ENCODE peak calls at places on chromosomes 6 and 20, in seven cellular contexts. W is H9, J is neuronal stem cell, X is mesendoderm, S is trophoblast cell, U is IMR-90, A is mesenchymal stem cell. Y is an unnamed sample. For H3K79me1, the result is how much of the 10 kb centered on the place peaks cover.

GRCh38 chr20:23155141-23155590 is 69.0 kb upstream of the CD93 start:
- DNase-seq in A (no peak), W (peak), S (no peak), J (no peak), U (no peak), X (peak), Y (peak)

GRCh38 chr6:144266091-144266649 is 19.0 kb upstream of the UTRN start:
- DNase-seq in W (peak), S (peak), X (peak), A (peak), U (peak), J (peak), Y (no peak)

GRCh38 chr6:138678168-138678567 is 95.4 kb upstream of the CCDC28A start:
- DNase-seq in A (no peak), U (no peak), X (no peak), S (no peak), W (no peak), J (no peak), Y (no peak)

GRCh38 chr6:132087391-132087790 is 136.2 kb upstream of the CCN2 start:
- DNase-seq in X (no peak), J (no peak), W (no peak), A (peak), U (no peak), S (no peak), Y (no peak)

GRCh38 chr6:31776961-31777666 is at the start of gene VWA7:
- DNase-seq in A (peak), W (no peak), U (peak), X (peak), J (no peak), S (peak), Y (peak)

GRCh38 chr20:36308986-36309385 is 2.8 kb downstream of the DLGAP4 start:
- DNase-seq in J (no peak), A (no peak), U (no peak), S (no peak), W (no peak), X (no peak), Y (no peak)

GRCh38 chr20:33291830-33292355 is 8.9 kb downstream of the BPIFB1 start:
- DNase-seq in X (peak), W (peak), U (no peak), J (peak), A (peak), S (peak), Y (peak)

GRCh38 chr6:96089173-96089572 is 73.4 kb downstream of the FUT9 start:
- DNase-seq in A (no peak), S (peak), X (peak), J (peak), U (no peak), W (peak), Y (peak)

GRCh38 chr20:12049125-12049524 is 131.4 kb downstream of the BTBD3 start:
- DNase-seq in J (no peak), A (no peak), U (peak), X (no peak), S (no peak), W (no peak), Y (no peak)

GRCh38 chr20:40134176-40134575 is 554.9 kb downstream of the MAFB start:
- DNase-seq in S (peak), A (no peak), X (peak), W (no peak), J (no peak), U (no peak), Y (no peak)

DNA sequence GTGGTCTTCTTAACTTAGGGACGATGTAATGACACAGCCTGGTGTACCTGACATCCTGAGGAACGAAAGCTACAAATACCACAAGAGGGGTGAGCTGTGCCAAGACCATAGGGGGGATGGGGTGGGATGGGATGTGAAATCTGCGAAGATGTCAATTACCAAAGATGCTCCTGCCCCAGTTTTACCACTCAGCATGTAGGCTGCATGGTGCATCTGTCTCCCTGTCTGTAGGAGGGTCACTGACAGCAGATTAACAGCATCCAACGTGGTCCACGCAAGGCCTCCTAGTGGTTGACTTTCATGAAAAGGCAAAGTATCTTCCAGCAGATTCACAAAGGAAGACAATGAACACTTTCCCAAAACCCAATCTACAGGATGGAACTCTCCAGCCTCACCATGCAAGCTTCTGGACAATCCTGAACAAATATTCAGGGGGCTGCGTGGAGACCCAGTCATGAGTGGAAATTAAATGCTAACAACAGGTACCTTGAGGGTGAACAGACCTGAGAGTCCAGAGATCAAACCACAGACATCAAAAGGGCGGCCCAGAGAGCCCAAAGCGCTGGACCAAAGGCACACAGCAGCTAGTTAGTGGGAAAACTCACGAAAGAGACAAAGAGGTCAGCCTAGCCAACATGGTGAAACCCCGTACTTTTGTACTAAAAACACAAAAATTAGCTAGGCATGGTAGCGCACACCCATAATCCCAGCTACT is 44.4 kb downstream of the ZMYND8 start:
- DNase-seq in W (no peak), X (no peak), A (no peak), U (no peak), S (no peak), J (no peak), Y (no peak)
- H3K79me1 ChIP-seq in W (under half), X (under half), A (under half), U (half or more), S (under half), J (under half), Y (under half)

GRCh38 chr6:142328070-142328469 is 26.3 kb downstream of the ADGRG6 start:
- DNase-seq in S (no peak), J (no peak), A (no peak), W (no peak), X (no peak), U (no peak), Y (no peak)
- H3K4ac ChIP-seq in S (no peak), J (no peak), A (no peak), W (no peak), X (no peak), U (no peak), Y (no peak)

GRCh38 chr20:58870293-58871014 is 17.9 kb downstream of the GNAS start:
- DNase-seq in U (peak), X (peak), W (peak), A (peak), S (peak), J (peak), Y (peak)

GRCh38 chr20:58871533-58872102 is 19.1 kb downstream of the GNAS start:
- DNase-seq in X (no peak), U (no peak), W (no peak), A (no peak), S (no peak), J (no peak), Y (no peak)

GRCh38 chr20:58869662-58870227 is 17.2 kb downstream of the GNAS start:
- DNase-seq in S (no peak), A (no peak), J (no peak), W (no peak), X (no peak), U (no peak), Y (no peak)

GRCh38 chr20:58867211-58867610 is 14.7 kb downstream of the GNAS start:
- DNase-seq in J (no peak), U (no peak), A (no peak), W (no peak), X (no peak), S (no peak), Y (no peak)

GRCh38 chr20:58868795-58869194 is 16.3 kb downstream of the GNAS start:
- DNase-seq in S (peak), X (no peak), U (no peak), W (peak), J (no peak), A (no peak), Y (no peak)
- H3K79me1 ChIP-seq in S (under half), X (under half), U (under half), W (under half), J (under half), A (under half), Y (under half)

GRCh38 chr20:50484271-50484976 is 25.8 kb upstream of the PTPN1 start:
- DNase-seq in X (no peak), U (no peak), W (no peak), A (no peak), S (no peak), J (no peak), Y (no peak)
- H3K4ac ChIP-seq in X (no peak), U (peak), W (no peak), A (no peak), S (no peak), J (no peak), Y (no peak)

DNA sequence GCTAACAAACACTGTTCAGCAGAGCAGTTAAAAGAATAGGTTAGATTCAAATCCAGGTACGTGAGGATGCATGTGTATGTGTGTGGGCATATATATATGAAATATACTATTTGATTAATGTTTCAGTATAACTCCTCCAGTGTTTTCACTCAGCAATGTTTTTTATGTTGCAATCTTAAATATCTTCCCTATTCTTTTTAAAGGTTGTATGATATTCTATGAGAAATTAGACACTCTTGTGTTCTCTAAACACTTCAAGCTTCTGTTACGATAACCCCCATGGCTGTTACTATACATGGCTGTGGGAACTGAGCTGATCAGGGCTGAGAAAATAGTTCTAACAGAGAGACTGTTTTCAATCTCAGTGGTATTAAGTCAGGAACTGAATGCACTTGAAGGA is 421.0 kb downstream of the CBLN4 start:
- DNase-seq in W (no peak), S (no peak), A (no peak), J (no peak), X (no peak), U (no peak), Y (no peak)
- H3K79me1 ChIP-seq in W (under half), S (under half), A (under half), J (under half), X (under half), U (under half), Y (under half)

GRCh38 chr20:57432480-57432873 is 41.3 kb downstream of the RBM38 start:
- DNase-seq in J (no peak), S (no peak), A (no peak), W (no peak), X (no peak), U (no peak), Y (no peak)
- H3K4ac ChIP-seq in J (no peak), S (no peak), A (no peak), W (no peak), X (no peak), U (no peak), Y (no peak)

DNA sequence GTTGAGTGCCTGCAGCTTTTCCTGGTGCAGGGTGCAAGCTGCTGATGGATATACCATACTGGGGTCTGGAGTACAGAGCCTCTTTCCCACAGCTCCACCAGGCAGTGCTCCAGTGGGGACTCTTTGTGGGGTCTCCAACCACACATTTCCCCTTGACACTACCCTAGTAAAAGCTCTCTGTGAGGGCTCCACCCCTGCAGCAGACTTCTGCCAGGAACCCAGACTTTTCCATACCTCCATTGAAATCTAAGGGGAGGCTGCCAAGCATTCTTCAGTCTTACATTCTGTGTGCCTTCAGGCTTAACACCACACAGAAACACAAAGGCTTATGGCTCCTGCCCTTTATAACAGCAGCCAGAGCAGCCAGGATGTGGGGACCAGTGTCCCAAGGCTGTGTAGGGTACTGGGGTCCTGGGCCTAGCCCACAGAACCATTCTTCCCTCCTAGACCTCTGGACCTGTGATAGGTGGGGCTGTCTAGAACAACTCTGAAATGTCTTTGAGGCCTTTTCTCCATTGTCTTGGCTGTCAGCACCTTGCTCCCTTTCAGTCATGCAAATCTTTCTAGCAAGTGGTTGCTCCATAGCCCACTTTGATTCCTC is 65.7 kb downstream of the TBXT start:
- DNase-seq in S (no peak), J (no peak), A (no peak), X (no peak), U (no peak), W (no peak), Y (no peak)
- H3K79me1 ChIP-seq in S (under half), J (under half), A (under half), X (under half), U (under half), W (under half), Y (under half)

GRCh38 chr6:157635388-157636244 is 187.4 kb upstream of the SNX9 start:
- DNase-seq in U (no peak), X (no peak), J (no peak), A (no peak), S (no peak), W (peak), Y (no peak)
- H3K4ac ChIP-seq in U (no peak), X (no peak), J (no peak), A (no peak), S (no peak), W (no peak), Y (no peak)

Y was measured in H1.